ENCODE peak calls at places on chromosomes 7 and 10, in six cellular contexts. E is IMR-90, H is ovary, L is upper lobe of left lung, X is heart left ventricle, S is HCT116. K is an unnamed sample.

GRCh38 chr7:112500619-112501018 is 19.8 kb downstream of the LSMEM1 start:
- DNase-seq in L (no peak), X (no peak), S (no peak), H (no peak), E (no peak), K (no peak)

GRCh38 chr10:24722676-24723385 is 856 bp downstream of the ARHGAP21 start:
- DNase-seq in L (peak; percentile 35), S (no peak), X (peak; percentile 75), H (peak; percentile 53), E (peak; percentile 40), K (peak; percentile 79)

GRCh38 chr7:74514131-74514591 is 60.5 kb downstream of the GTF2IRD1 start:
- DNase-seq in S (no peak), H (no peak), X (peak; percentile 55), L (no peak), E (no peak), K (no peak)

GRCh38 chr10:123995461-123996131 is 97.8 kb downstream of the CHST15 start:
- DNase-seq in E (peak; percentile 66), H (peak; percentile 80), X (peak; percentile 46), L (peak; percentile 83), S (peak; percentile 67), K (no peak)

GRCh38 chr7:94781236-94781635 is 125.3 kb upstream of the SGCE start:
- DNase-seq in H (no peak), L (no peak), E (no peak), S (no peak), X (no peak), K (no peak)

GRCh38 chr7:38169862-38170261 is 8.2 kb upstream of the STARD3NL start:
- DNase-seq in E (peak; percentile 77), S (no peak), X (no peak), L (peak; percentile 72), H (no peak), K (no peak)

GRCh38 chr7:157077986-157078644 is 60.6 kb upstream of the UBE3C start:
- DNase-seq in L (no peak), H (no peak), E (no peak), X (no peak), S (no peak), K (no peak)

GRCh38 chr10:24685958-24686540 is 37.6 kb downstream of the ARHGAP21 start:
- DNase-seq in E (peak; percentile 88), H (no peak), X (no peak), S (no peak), L (no peak), K (no peak)

GRCh38 chr7:94391716-94392390 is 2.8 kb upstream of the COL1A2 start:
- DNase-seq in L (no peak), S (no peak), E (peak; percentile 88), H (peak; percentile 48), X (peak; percentile 40), K (no peak)

GRCh38 chr10:129941199-129942018 is 22.7 kb downstream of the EBF3 start:
- DNase-seq in E (no peak), S (no peak), X (no peak), L (no peak), H (no peak), K (no peak)

GRCh38 chr10:27099916-27100799 is at the start of gene ANKRD26:
- DNase-seq in H (peak; percentile 98), S (peak; percentile 94), E (peak; percentile 97), L (peak; percentile 98), X (peak; percentile 97), K (peak; percentile 95)
- TF ChIP-seq POLR2A in H (peak; percentile 69), S (peak; percentile 94), E (peak; percentile 87), L (peak; percentile 90), X (peak; percentile 47), K (peak; percentile 76)

GRCh38 chr10:99913831-99914235 is 95.9 kb downstream of the DNMBP start:
- DNase-seq in H (no peak), X (no peak), S (no peak), E (no peak), L (peak; percentile 46), K (no peak)
- TF ChIP-seq CTCF in H (no peak), X (no peak), S (no peak), E (no peak), L (no peak), K (peak; percentile 48)

DNA sequence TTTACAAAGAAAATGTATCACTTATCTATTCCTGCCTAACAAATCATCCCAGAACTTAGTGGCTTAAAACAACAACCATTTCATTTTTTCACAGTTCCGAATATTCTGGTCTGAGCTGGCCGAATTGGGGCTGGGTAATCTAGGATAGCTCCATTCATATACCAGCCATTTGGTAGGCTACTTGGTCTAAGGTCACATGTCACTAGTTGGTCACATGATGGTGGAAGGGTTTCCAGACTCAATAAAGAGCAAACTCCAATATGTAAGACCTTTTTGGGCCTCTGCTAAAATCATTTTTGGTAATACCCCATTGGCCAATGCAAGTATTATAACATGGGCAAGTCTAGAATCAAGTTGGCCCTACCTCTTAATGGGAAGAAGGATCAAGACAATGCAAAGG is 55.3 kb upstream of the FGL2 start:
- DNase-seq in L (no peak), X (no peak), S (no peak), H (no peak), E (no peak), K (no peak)
- TF ChIP-seq POLR2A in L (no peak), X (no peak), S (no peak), H (no peak), E (no peak), K (no peak)

GRCh38 chr7:29115130-29115529 is 31.2 kb downstream of the CPVL start:
- DNase-seq in E (no peak), H (no peak), X (no peak), L (no peak), S (no peak), K (no peak)

GRCh38 chr7:29115753-29116152 is 30.6 kb downstream of the CPVL start:
- DNase-seq in E (no peak), H (no peak), X (no peak), S (no peak), L (no peak), K (no peak)

GRCh38 chr7:29112721-29113120 is 33.6 kb downstream of the CPVL start:
- DNase-seq in X (no peak), E (no peak), S (no peak), L (no peak), H (no peak), K (no peak)

GRCh38 chr7:29116361-29116760 is 30.0 kb downstream of the CPVL start:
- DNase-seq in X (no peak), H (no peak), E (no peak), S (no peak), L (no peak), K (no peak)

DNA sequence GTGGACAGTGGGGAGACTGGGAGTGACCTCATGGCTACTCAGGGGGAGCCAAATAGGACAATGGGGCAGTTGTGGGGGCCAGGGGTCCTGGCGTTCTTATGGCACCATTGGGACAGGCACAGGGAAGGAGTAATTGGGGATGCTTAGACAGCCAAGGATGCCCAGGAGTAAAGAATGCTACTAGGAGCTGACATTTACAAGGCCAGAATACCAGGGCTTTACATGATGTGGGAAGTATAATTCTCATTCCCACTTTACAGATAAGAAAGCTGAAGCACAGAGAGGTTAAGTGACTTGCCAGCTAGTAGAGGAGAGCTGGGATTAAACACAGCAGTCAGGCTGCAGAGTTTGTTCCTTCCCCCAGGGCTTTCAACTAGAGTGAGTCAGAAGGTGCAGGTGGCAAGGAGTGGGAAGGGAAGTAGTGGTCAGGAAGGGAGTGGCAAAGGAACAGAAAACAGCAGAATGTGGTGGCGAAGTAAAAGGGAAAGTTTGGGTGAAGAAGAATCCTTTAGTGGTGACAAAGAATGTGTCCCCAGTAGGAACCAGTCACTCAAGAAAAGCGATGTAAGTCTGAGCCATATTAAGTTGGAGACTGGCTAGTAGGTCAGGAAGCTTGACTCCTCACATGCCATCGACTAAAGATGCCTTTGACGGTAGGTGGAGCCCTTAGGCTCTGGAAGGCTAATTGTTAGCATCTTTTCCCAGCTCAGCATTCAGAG is 32.8 kb downstream of the CPVL start:
- DNase-seq in L (no peak), S (peak; percentile 36), X (no peak), H (no peak), E (no peak), K (no peak)
- TF ChIP-seq CTCF in L (no peak), S (peak; percentile 56), X (peak; percentile 41), H (no peak), E (no peak), K (no peak)

GRCh38 chr7:24717247-24717622 is 40.0 kb downstream of the GSDME start:
- DNase-seq in S (no peak), H (no peak), L (no peak), X (no peak), E (no peak), K (no peak)

GRCh38 chr7:24718977-24719491 is 38.2 kb downstream of the GSDME start:
- DNase-seq in X (no peak), S (no peak), L (no peak), E (no peak), H (no peak), K (no peak)

GRCh38 chr7:24718431-24718831 is 38.8 kb downstream of the GSDME start:
- DNase-seq in E (no peak), S (no peak), L (no peak), H (no peak), X (no peak), K (no peak)

GRCh38 chr7:24716480-24717246 is 40.6 kb downstream of the GSDME start:
- DNase-seq in H (no peak), L (no peak), X (no peak), E (no peak), S (no peak), K (no peak)

GRCh38 chr7:24717694-24718320 is 39.5 kb downstream of the GSDME start:
- DNase-seq in X (no peak), S (no peak), L (no peak), E (no peak), H (no peak), K (no peak)
- TF ChIP-seq POLR2A in X (no peak), S (no peak), L (no peak), E (no peak), H (no peak), K (no peak)

K was measured in Peyer's patch.